ENCODE peak calls at places on chromosomes 5 and 9, in five cellular contexts. D is lower lobe of right lung; Q is K562; J is body of pancreas; Y is CD8-positive, alpha-beta T cell. K is an unnamed sample.

GRCh38 chr5:149886697-149887470 is 57.7 kb downstream of the PDE6A start:
- DNase-seq in D (no peak), Q (no peak), J (no peak), Y (no peak), K (no peak)

GRCh38 chr5:10091701-10092100 is 158.0 kb downstream of the ATPSCKMT start:
- DNase-seq in D (no peak), Q (no peak), J (no peak), Y (no peak), K (no peak)

GRCh38 chr9:104748359-104749031 is 1.0 kb downstream of the NIPSNAP3A start:
- DNase-seq in D (no peak), Q (peak), J (peak), Y (no peak), K (no peak)

GRCh38 chr9:100674419-100675122 is 96.7 kb downstream of the CAVIN4 start:
- DNase-seq in D (no peak), Q (no peak), J (no peak), Y (no peak), K (no peak)

GRCh38 chr9:92486371-92486770 is 4.1 kb upstream of the ASPN start:
- DNase-seq in D (no peak), Q (no peak), J (no peak), Y (no peak), K (no peak)

GRCh38 chr9:134296301-134297081 is 29.8 kb upstream of the RXRA start:
- DNase-seq in D (peak), Q (no peak), J (no peak), Y (no peak), K (no peak)

GRCh38 chr5:83576341-83576740 is 104.8 kb downstream of the VCAN start:
- DNase-seq in D (no peak), Q (no peak), J (no peak), Y (no peak), K (no peak)

GRCh38 chr5:157855404-157855994 is 3.4 kb downstream of the CLINT1 start:
- DNase-seq in D (no peak), Q (peak), J (peak), Y (no peak), K (no peak)

GRCh38 chr9:87670572-87671264 is 55.2 kb upstream of the CTSL start:
- DNase-seq in D (no peak), Q (no peak), J (no peak), Y (no peak), K (no peak)

GRCh38 chr9:113579270-113580040 is 115.9 kb downstream of the RGS3 start:
- DNase-seq in D (peak), Q (no peak), J (peak), Y (peak), K (no peak)

GRCh38 chr9:105510024-105510423 is 47.9 kb upstream of the FKTN start:
- DNase-seq in D (no peak), Q (no peak), J (no peak), Y (no peak), K (no peak)

GRCh38 chr5:134526483-134527155 is 1.1 kb downstream of the JADE2 start:
- DNase-seq in D (peak), Q (peak), J (peak), Y (peak), K (peak)

GRCh38 chr5:88236866-88237642 is 31.6 kb downstream of the TMEM161B start:
- DNase-seq in D (no peak), Q (no peak), J (no peak), Y (no peak), K (no peak)

GRCh38 chr5:172361566-172362238 is 78.1 kb upstream of the UBTD2 start:
- DNase-seq in D (peak), Q (no peak), J (peak), Y (no peak), K (peak)

GRCh38 chr5:83405662-83406061 is 65.9 kb upstream of the VCAN start:
- DNase-seq in D (no peak), Q (no peak), J (no peak), Y (no peak), K (no peak)

GRCh38 chr5:152631217-152631616 is 226.1 kb upstream of the NMUR2 start:
- DNase-seq in D (no peak), Q (no peak), J (no peak), Y (no peak), K (no peak)

GRCh38 chr9:124913378-124913777 is 27.5 kb downstream of the GOLGA1 start:
- DNase-seq in D (no peak), Q (no peak), J (no peak), Y (no peak), K (no peak)

GRCh38 chr9:99722852-99723251 is 98.8 kb upstream of the NR4A3 start:
- DNase-seq in D (no peak), Q (no peak), J (no peak), Y (no peak), K (no peak)

GRCh38 chr5:56429110-56429561 is 196.0 kb upstream of the ANKRD55 start:
- DNase-seq in D (no peak), Q (no peak), J (peak), Y (no peak), K (no peak)

GRCh38 chr9:2242778-2243395 is 227.7 kb downstream of the SMARCA2 start:
- DNase-seq in D (no peak), Q (no peak), J (peak), Y (no peak), K (no peak)

GRCh38 chr5:58987193-58987592 is 404.3 kb downstream of the RAB3C start:
- DNase-seq in D (no peak), Q (no peak), J (no peak), Y (no peak), K (no peak)

GRCh38 chr5:146409081-146409671 is 38.0 kb upstream of the TCERG1 start:
- DNase-seq in D (no peak), Q (no peak), J (no peak), Y (no peak), K (no peak)

GRCh38 chr9:137347928-137348327 is 45.9 kb upstream of the NRARP start:
- DNase-seq in D (no peak), Q (no peak), J (no peak), Y (no peak), K (no peak)

DNA sequence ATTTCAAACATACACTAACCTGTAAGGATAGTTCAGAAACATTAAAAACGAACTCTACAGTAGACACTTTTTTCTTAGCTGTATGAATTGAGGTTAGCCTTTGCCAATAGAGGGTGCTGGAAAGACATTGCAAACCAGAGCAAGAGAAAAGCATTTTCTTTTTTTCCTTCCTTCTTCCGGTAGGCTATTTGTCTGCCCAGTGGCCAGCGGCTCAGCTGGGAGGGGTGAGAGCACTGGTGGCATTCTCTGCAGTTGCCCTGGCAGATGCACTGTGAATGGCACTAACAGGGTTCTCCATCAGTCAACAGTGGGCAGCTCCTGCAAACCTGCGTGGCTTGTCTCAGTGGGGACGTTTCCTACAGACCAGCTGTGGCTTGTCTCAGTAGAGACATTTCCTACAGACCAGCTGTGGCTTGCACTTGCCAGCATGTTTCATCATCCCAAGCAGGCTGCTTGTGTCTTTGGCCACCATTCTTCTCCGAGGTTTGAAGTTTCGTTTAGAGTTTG is 984.5 kb upstream of the CDH18 start:
- DNase-seq in D (peak), Q (no peak), J (peak), Y (no peak), K (no peak)
- TF ChIP-seq CTCF in D (peak), Q (no peak), J (no peak), Y (no peak), K (no peak)

GRCh38 chr9:120612218-120612617 is 32.3 kb upstream of the CDK5RAP2 start:
- DNase-seq in D (no peak), Q (no peak), J (no peak), Y (no peak), K (no peak)

GRCh38 chr9:120611690-120612068 is 31.7 kb upstream of the CDK5RAP2 start:
- DNase-seq in D (no peak), Q (no peak), J (no peak), Y (no peak), K (no peak)

GRCh38 chr9:120609636-120610035 is 29.7 kb upstream of the CDK5RAP2 start:
- DNase-seq in D (no peak), Q (no peak), J (no peak), Y (no peak), K (no peak)

GRCh38 chr9:120608421-120608820 is 28.5 kb upstream of the CDK5RAP2 start:
- DNase-seq in D (no peak), Q (no peak), J (no peak), Y (no peak), K (no peak)

DNA sequence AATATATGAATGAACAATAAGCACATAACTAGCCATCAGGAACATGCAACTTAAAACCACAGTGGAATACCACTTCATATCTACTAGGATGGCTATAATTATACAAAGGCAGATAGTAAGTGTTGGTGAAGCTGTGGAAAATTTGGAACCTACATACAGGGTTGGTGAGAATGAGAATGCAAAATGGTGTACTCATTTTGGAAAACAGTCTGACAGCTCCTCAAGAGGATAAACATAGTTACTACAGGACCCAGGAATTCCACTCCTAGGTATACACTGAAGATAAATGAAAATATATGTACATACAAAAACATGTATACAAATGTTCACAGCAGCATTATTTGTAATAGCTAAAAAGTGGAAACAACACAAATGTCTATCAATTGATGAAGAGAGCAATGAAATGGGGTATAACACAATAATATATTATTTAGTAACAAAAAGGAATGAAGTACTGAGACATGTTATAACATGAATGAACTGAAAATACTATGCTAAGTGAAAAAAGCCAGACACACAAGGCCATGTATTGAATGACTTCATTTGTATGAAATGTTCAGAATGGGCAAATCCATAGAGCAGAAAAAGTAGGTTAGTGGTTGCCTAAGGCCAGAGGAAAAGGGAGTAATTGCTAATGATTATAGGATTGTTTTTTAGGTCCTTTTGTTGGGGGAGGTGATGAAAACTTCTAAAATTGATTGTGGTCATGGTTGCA is 31.2 kb upstream of the CDK5RAP2 start:
- DNase-seq in D (no peak), Q (peak), J (no peak), Y (no peak), K (no peak)
- TF ChIP-seq CTCF in D (peak), Q (peak), J (no peak), Y (no peak), K (no peak)

DNA sequence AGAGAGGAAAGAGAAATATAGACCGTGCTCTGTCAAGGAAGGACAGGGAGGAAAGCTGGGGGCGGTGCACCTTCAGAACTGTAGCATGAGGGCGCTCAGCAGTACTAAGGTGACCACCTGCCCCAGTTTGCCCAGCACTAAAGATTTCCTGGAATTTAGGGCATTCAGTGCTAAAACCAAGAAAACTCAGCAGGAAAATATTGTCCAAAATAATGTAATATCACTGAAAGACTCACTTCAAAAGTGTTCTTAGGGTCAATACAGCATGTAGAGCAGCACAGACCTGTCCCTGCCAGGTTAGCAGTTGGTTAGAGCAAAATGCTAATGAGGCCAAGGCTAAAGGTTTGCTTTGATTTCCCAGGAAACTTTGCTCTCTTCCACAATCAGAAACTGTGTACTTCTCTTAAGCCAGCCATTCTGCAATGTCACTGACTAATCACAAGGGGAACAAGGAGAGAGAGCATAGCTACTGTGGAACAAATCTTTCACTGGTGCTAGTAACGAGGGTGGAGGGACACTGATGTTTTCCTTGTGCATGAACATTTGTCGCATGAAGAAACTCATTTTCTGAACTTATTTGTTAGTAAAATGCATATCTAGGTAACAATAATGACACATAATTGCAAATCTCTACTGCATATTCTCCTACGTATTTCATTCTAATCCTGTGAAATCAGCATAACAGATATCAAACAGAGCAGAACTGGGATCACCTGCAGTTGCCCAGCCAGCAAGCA is 53.0 kb upstream of the GRAMD2B start:
- DNase-seq in D (no peak), Q (no peak), J (peak), Y (no peak), K (no peak)
- TF ChIP-seq CTCF in D (no peak), Q (no peak), J (peak), Y (no peak), K (no peak)

DNA sequence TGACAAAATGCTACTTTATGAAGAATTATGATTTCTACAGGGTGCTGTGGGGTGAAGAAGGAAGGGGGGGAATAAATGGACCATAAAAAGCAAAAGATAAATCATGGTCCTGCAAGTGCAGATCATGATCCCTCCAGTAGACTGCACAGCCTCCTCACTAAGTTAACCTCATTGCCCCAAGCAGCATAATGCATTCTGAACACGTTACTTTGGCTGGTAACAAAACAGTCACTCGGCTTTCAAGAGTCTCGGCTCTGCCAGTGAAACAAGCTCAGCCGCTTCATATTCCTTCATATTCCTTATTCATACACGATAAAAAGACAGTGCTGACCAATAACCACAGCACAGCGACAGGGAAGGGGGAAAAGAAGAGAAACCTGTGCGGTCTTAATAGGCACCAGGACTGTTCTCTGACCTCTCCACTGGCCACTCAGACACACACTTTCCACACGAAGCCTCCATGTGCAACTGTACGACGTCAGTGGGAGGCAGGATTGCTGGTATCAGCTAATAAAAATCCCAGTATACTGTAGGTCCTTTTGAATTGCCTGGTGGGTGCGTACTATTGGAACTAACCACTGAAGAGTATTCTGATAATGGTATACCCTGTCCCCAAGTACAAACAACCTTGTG is 60.5 kb downstream of the ANKH start:
- DNase-seq in D (no peak), Q (no peak), J (no peak), Y (no peak), K (no peak)
- TF ChIP-seq CTCF in D (no peak), Q (no peak), J (no peak), Y (no peak), K (no peak)

GRCh38 chr9:16143310-16143709 is 590.5 kb downstream of the CCDC171 start:
- DNase-seq in D (no peak), Q (no peak), J (no peak), Y (no peak), K (no peak)
- TF ChIP-seq CTCF in D (no peak), Q (no peak), J (no peak), Y (no peak), K (no peak)

GRCh38 chr9:86034863-86035734 is 64.3 kb downstream of the GOLM1 start:
- DNase-seq in D (no peak), Q (peak), J (peak), Y (no peak), K (no peak)
- TF ChIP-seq CTCF in D (peak), Q (peak), J (peak), Y (no peak), K (no peak)